ENCODE peak calls at places on chromosome 18, in four cellular contexts. O, V, I and D are unnamed samples.

GRCh38 chr18:10060469-10060782 is 146.6 kb downstream of the VAPA start:
- DNase-seq in O (no peak), V (no peak), I (no peak), D (no peak)

GRCh38 chr18:47683774-47684173 is 246.7 kb downstream of the SMAD2 start:
- DNase-seq in O (no peak), V (no peak), I (no peak), D (no peak)

GRCh38 chr18:40612356-40612755 is 1342.7 kb upstream of the PIK3C3 start:
- DNase-seq in O (no peak), V (no peak), I (no peak), D (no peak)

GRCh38 chr18:38369772-38370690 is 804.4 kb upstream of the CELF4 start:
- DNase-seq in O (no peak), V (no peak), I (no peak), D (no peak)

GRCh38 chr18:57426187-57426586 is 9.0 kb upstream of the ONECUT2 start:
- DNase-seq in O (no peak), V (no peak), I (no peak), D (no peak)

GRCh38 chr18:27461957-27462356 is 276.8 kb upstream of the CHST9 start:
- DNase-seq in O (no peak), V (no peak), I (no peak), D (no peak)

GRCh38 chr18:23629444-23629946 is 33.2 kb downstream of the ANKRD29 start:
- DNase-seq in O (no peak), V (no peak), I (no peak), D (no peak)

GRCh38 chr18:36366994-36367839 is 69.7 kb downstream of the FHOD3 start:
- DNase-seq in O (no peak), V (peak), I (no peak), D (no peak)

GRCh38 chr18:57543560-57543959 is 42.9 kb downstream of the FECH start:
- DNase-seq in O (no peak), V (no peak), I (no peak), D (no peak)

GRCh38 chr18:62959481-62959880 is 244.1 kb downstream of the PHLPP1 start:
- DNase-seq in O (no peak), V (no peak), I (no peak), D (no peak)

GRCh38 chr18:52499018-52499417 is 159.0 kb downstream of the DCC start:
- DNase-seq in O (no peak), V (no peak), I (no peak), D (no peak)

GRCh38 chr18:58960946-58961722 is 96.5 kb downstream of the ZNF532 start:
- DNase-seq in O (no peak), V (no peak), I (no peak), D (no peak)

GRCh38 chr18:34956663-34957062 is 84.5 kb upstream of the MAPRE2 start:
- DNase-seq in O (peak), V (no peak), I (no peak), D (no peak)

GRCh38 chr18:66560092-66560491 is 43.8 kb downstream of the CDH19 start:
- DNase-seq in O (peak), V (no peak), I (no peak), D (no peak)

GRCh38 chr18:10443001-10443400 is 11.4 kb upstream of the APCDD1 start:
- DNase-seq in O (no peak), V (no peak), I (no peak), D (no peak)

GRCh38 chr18:44900627-44901026 is 219.9 kb downstream of the SETBP1 start:
- DNase-seq in O (no peak), V (no peak), I (no peak), D (no peak)

GRCh38 chr18:75247041-75247551 is 36.5 kb downstream of the TSHZ1 start:
- DNase-seq in O (peak), V (no peak), I (no peak), D (no peak)

GRCh38 chr18:6055711-6056110 is 160.4 kb upstream of the TMEM200C start:
- DNase-seq in O (peak), V (no peak), I (no peak), D (no peak)

GRCh38 chr18:51077217-51077616 is 47.2 kb downstream of the SMAD4 start:
- DNase-seq in O (peak), V (no peak), I (no peak), D (no peak)

GRCh38 chr18:23133860-23134779 is 1.2 kb upstream of the CABLES1 start:
- DNase-seq in O (no peak), V (no peak), I (no peak), D (no peak)

GRCh38 chr18:61824733-61825363 is 68.0 kb downstream of the RNF152 start:
- DNase-seq in O (peak), V (no peak), I (no peak), D (no peak)

GRCh38 chr18:10049721-10050120 is 135.9 kb downstream of the VAPA start:
- DNase-seq in O (no peak), V (no peak), I (no peak), D (no peak)

GRCh38 chr18:75251466-75251865 is 40.9 kb downstream of the TSHZ1 start:
- DNase-seq in O (no peak), V (no peak), I (no peak), D (no peak)

GRCh38 chr18:76457475-76457874 is 37.6 kb downstream of the ZNF516 start:
- DNase-seq in O (no peak), V (no peak), I (no peak), D (no peak)

GRCh38 chr18:70415823-70416488 is 127.1 kb downstream of the SOCS6 start:
- DNase-seq in O (no peak), V (no peak), I (no peak), D (no peak)

GRCh38 chr18:22346342-22346967 is 71.3 kb downstream of the CTAGE1 start:
- DNase-seq in O (peak), V (peak), I (peak), D (no peak)

GRCh38 chr18:57621252-57621607 is 406 bp downstream of the NARS1 start:
- DNase-seq in O (peak), V (no peak), I (no peak), D (no peak)

GRCh38 chr18:23929362-23929940 is 85.1 kb upstream of the TTC39C start:
- DNase-seq in O (no peak), V (no peak), I (no peak), D (no peak)

GRCh38 chr18:3725100-3725499 is 275.1 kb downstream of the TGIF1 start:
- DNase-seq in O (no peak), V (no peak), I (no peak), D (no peak)

GRCh38 chr18:3720818-3721545 is 271.0 kb downstream of the TGIF1 start:
- DNase-seq in O (no peak), V (no peak), I (no peak), D (no peak)

GRCh38 chr18:3721771-3722661 is 272.0 kb downstream of the TGIF1 start:
- DNase-seq in O (no peak), V (no peak), I (no peak), D (no peak)

GRCh38 chr18:3723554-3723953 is 273.6 kb downstream of the TGIF1 start:
- DNase-seq in O (no peak), V (no peak), I (no peak), D (no peak)

DNA sequence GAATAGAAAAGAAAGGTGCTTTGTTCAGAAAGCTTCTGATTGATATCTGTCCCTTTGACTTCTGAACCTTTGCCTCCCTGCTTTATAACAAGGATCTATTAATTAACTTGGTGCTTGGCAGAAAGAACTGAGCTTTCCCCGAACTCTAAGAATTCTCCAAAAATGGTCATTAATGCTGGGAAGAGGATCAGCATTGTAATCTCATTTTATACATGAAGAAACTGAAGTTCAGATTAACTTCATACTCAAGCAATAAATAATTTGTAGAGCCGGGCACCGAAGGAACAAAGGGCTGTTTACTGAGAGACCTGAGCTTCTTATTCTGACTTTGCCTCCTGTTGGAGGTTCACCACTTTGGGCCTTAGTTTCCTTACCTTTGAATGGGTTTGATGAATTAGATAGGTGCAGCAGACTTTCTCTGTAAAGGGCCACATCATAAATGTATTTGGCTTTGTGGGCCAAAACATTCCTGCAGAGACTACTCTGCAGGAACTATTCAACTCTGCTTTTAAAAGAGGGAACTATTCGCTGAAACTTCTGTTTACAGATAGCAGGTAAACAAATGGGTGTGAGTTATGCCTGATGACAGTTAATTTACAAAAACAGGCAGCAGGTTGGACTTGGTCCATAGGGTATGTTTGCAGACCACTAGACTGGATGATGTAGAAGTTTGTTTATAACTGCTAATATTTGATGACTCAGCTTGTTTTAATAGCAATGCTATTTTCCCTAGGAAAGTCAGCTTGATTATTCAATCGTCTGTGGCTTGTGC is 272.9 kb downstream of the TGIF1 start:
- DNase-seq in O (no peak), V (no peak), I (no peak), D (no peak)
- H3K27ac ChIP-seq in O (no peak), V (no peak), I (no peak), D (no peak)

GRCh38 chr18:31042391-31043181 is at the start of gene DSC3:
- DNase-seq in O (no peak), V (no peak), I (no peak), D (no peak)

GRCh38 chr18:31041346-31042067 is 1.0 kb downstream of the DSC3 start:
- DNase-seq in O (no peak), V (no peak), I (no peak), D (no peak)

GRCh38 chr18:31043709-31044108 is 1.2 kb upstream of the DSC3 start:
- DNase-seq in O (no peak), V (no peak), I (no peak), D (no peak)

GRCh38 chr18:31040982-31041345 is 1.6 kb downstream of the DSC3 start:
- DNase-seq in O (no peak), V (no peak), I (no peak), D (no peak)

DNA sequence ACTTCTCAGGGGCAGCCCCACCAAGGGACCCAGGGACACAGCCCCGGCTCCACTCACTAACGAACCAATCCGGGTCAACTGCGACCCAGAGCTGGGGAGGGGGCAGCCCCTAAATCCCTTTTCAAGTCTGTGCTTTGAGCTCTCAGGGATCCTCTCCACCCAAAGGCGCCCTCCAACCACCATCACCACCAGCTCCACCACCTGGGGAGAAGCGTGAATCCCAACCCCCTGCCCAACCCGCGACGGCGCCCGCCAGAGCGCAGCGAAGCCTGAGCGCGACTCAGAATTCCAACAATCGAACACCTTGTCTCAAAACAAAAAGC is 513 bp downstream of the DSC3 start:
- DNase-seq in O (no peak), V (no peak), I (no peak), D (no peak)
- H3K27ac ChIP-seq in O (no peak), V (no peak), I (no peak), D (no peak)

DNA sequence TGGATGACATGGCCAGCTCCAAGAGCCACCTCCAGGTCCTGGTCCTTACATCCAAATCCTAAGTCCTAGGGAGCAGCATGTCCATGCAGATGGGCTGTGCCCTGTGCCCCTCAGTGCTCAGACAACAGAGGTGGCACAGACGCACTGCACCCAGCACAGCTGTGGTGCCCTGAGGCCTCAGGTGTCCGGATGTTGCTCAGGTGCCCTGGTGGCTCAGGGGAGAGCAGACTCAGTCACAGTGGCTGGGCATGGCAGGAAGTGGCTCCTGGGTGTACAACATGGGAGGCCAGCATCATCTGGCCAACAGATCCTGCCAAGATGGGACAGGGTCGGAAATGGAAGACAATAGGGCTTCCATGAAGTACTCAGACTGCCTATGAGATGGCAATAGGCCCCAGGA is 50.1 kb downstream of the TIMM21 start:
- DNase-seq in O (no peak), V (no peak), I (no peak), D (no peak)
- H3K27ac ChIP-seq in O (no peak), V (no peak), I (no peak), D (no peak)

GRCh38 chr18:48839819-48840490 is 110.8 kb downstream of the SMAD7 start:
- DNase-seq in O (no peak), V (no peak), I (no peak), D (no peak)

GRCh38 chr18:48837676-48838075 is 113.1 kb downstream of the SMAD7 start:
- DNase-seq in O (no peak), V (no peak), I (no peak), D (no peak)

GRCh38 chr18:48836806-48837615 is 113.8 kb downstream of the SMAD7 start:
- DNase-seq in O (no peak), V (no peak), I (no peak), D (no peak)

GRCh38 chr18:48838921-48839818 is 111.6 kb downstream of the SMAD7 start:
- DNase-seq in O (peak), V (no peak), I (no peak), D (no peak)

GRCh38 chr18:48838166-48838775 is 112.5 kb downstream of the SMAD7 start:
- DNase-seq in O (no peak), V (no peak), I (no peak), D (no peak)
- H3K27ac ChIP-seq in O (peak), V (no peak), I (no peak), D (peak)

DNA sequence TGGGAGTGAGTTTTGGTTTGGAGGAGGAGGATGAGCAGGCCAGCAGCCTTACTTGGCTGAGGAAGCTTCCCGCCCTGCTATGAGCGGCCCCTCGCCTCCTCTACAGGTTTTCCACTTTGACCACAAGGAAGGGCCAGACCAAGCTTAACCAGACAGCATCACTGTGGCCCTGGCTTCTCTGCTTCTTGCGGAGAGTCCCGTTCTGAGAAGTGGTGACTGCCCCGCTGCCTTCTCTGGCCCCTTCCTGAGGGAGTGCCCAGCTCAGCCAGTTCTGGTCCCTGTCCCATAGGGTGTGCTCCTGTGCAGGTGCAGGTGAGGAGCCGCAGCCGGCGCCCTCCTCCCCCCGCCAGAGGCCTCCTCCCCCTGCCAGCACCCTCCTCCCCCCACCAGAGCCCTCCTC is 101.0 kb downstream of the FAM210A start:
- DNase-seq in O (no peak), V (no peak), I (no peak), D (no peak)
- H3K27ac ChIP-seq in O (no peak), V (no peak), I (no peak), D (peak)